ENCODE peak calls at places on chromosomes 12 and 14, in four cellular contexts. C is ovary, B is GM23248, T is mucosa of descending colon. I is an unnamed sample.

GRCh38 chr12:106601548-106601947 is 18.7 kb downstream of the RFX4 start:
- DNase-seq in T (no peak), B (no peak), C (no peak), I (no peak)

GRCh38 chr14:96484391-96484790 is 17.8 kb upstream of the PAPOLA start:
- DNase-seq in C (no peak), T (no peak), B (no peak), I (no peak)

GRCh38 chr14:55505846-55506245 is 65.4 kb upstream of the TBPL2 start:
- DNase-seq in T (no peak), B (no peak), C (no peak), I (no peak)

GRCh38 chr12:72673853-72674252 is 401.7 kb downstream of the TRHDE start:
- DNase-seq in T (no peak), B (no peak), C (no peak), I (no peak)

GRCh38 chr12:15538881-15539280 is 216.6 kb downstream of the PTPRO start:
- DNase-seq in B (peak; percentile 69), C (no peak), T (no peak), I (no peak)

GRCh38 chr12:6961695-6962284 is 8.7 kb downstream of the PHB2 start:
- DNase-seq in T (peak; percentile 87), C (peak; percentile 62), B (peak; percentile 87), I (no peak)

GRCh38 chr14:64510825-64511679 is 6.5 kb downstream of the ZBTB1 start:
- DNase-seq in C (peak; percentile 62), B (peak; percentile 81), T (no peak), I (peak; percentile 54)

GRCh38 chr12:15563683-15564082 is 225.5 kb downstream of the EPS8 start:
- DNase-seq in B (peak; percentile 87), C (no peak), T (no peak), I (no peak)

GRCh38 chr14:78530078-78530477 is 359.9 kb downstream of the NRXN3 start:
- DNase-seq in C (no peak), B (peak; percentile 41), T (no peak), I (no peak)

GRCh38 chr12:75766263-75767160 is 255.1 kb upstream of the KRR1 start:
- DNase-seq in B (peak; percentile 74), T (no peak), C (no peak), I (no peak)

GRCh38 chr12:43758247-43758727 is 303 bp downstream of the PUS7L start:
- DNase-seq in T (peak; percentile 62), C (no peak), B (peak; percentile 71), I (no peak)

GRCh38 chr12:19946549-19946948 is 421.8 kb upstream of the PDE3A start:
- DNase-seq in B (peak; percentile 92), C (no peak), T (no peak), I (peak; percentile 5)

GRCh38 chr12:117547209-117547608 is 185.8 kb upstream of the NOS1 start:
- DNase-seq in B (no peak), C (no peak), T (no peak), I (no peak)

GRCh38 chr12:132907216-132907615 is 19.8 kb upstream of the CHFR start:
- DNase-seq in C (no peak), B (peak; percentile 42), T (no peak), I (no peak)
- H3K9me3 ChIP-seq in C (no peaks in the 10 kb centered on the region), B (no peaks in the 10 kb centered on the region), T (peaks cover 19% of the 10 kb centered on the region), I (peaks cover 15% of the 10 kb centered on the region)

GRCh38 chr12:94641283-94641682 is 9.1 kb downstream of the TMCC3 start:
- DNase-seq in T (no peak), B (no peak), C (no peak), I (no peak)

GRCh38 chr12:94648578-94648977 is 1.8 kb downstream of the TMCC3 start:
- DNase-seq in B (peak; percentile 44), C (no peak), T (no peak), I (no peak)

GRCh38 chr12:94643585-94643984 is 6.8 kb downstream of the TMCC3 start:
- DNase-seq in T (no peak), C (no peak), B (peak; percentile 15), I (no peak)

GRCh38 chr12:94644141-94644575 is 6.2 kb downstream of the TMCC3 start:
- DNase-seq in B (peak; percentile 75), T (no peak), C (no peak), I (peak; percentile 22)

GRCh38 chr12:94644622-94645021 is 5.7 kb downstream of the TMCC3 start:
- DNase-seq in T (no peak), C (no peak), B (peak; percentile 70), I (no peak)
- H3K4me3 ChIP-seq in T (no peak overlapping the region), C (no peak overlapping the region), B (peak overlapping the region; percentile 55), I (no peak overlapping the region)

DNA sequence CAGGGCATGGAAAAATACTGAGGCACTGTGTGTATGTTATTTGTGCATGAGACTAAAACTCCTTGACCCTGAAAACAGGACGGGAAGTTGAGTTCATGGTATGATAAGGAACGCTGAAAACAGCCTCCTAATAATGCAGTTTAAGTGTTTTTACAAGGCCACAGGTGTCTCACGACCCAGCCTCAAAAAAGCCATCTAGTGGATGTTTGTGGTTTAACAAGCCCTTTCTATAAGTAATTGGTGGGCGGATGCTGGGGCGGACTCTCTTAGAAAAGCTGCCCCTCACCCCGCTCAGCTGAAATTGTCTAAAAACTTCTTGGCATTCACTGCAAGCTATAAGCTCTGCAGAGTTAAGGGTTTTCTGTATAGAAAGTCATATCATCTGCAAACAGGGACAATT is 184.5 kb downstream of the NUBPL start:
- DNase-seq in B (no peak), T (no peak), C (no peak), I (no peak)
- H3K9me3 ChIP-seq in B (no peaks in the 10 kb centered on the region), T (peaks cover 35% of the 10 kb centered on the region), C (peaks cover 2% of the 10 kb centered on the region), I (peaks cover 4% of the 10 kb centered on the region)

DNA sequence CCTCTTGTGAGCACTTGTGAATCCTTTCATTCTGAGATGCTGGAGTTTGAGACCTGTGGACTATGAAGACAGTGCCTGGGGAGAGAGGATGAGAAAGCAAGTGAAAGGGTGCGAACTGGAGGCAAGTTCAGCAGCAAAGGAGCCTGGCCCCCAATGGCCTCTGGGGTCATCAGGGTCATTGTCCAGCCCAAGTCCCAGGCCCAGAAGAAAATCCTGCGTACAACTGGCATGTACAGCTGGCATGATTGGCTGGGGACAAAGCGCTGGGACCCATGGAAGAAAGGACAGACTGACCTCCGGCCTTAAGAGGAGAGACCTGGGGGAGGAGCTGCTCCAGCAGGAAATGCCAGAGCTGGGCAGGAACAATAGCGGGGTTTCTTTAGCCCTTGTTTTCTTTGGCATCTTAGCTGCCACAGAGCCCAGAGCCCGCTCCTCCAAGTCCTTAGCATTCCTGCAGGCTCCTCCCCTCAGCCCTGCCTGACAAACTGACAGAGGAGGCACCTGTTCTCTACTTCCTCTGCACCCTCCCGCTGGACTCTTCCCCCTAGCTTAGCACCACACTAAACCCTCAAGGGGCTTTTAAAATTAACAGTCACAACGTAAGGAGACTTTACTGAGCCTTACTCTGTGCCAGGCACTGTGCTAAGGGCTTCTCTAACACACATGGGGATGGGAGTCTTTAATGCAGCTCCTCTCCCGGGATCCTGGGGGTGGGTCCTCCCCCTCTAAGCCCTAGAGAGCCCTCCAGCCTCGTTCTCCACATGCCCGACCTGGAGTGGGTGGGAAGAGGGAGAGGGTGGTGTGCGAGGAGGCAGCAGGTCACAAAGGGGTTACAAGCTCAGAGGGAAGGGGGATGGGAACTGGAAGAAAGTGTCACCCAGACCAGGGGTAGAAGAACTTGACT is 1.9 kb upstream of the AQP5 start:
- DNase-seq in B (no peak), T (no peak), C (no peak), I (no peak)
- H3K4me3 ChIP-seq in B (no peak overlapping the region), T (no peak overlapping the region), C (no peak overlapping the region), I (no peak overlapping the region)

GRCh38 chr12:130468700-130469245 is 131.1 kb downstream of the PIWIL1 start:
- DNase-seq in T (no peak), C (no peak), B (no peak), I (no peak)
- H3K9me3 ChIP-seq in T (peaks cover 9% of the 10 kb centered on the region), C (no peaks in the 10 kb centered on the region), B (no peaks in the 10 kb centered on the region), I (no peaks in the 10 kb centered on the region)

DNA sequence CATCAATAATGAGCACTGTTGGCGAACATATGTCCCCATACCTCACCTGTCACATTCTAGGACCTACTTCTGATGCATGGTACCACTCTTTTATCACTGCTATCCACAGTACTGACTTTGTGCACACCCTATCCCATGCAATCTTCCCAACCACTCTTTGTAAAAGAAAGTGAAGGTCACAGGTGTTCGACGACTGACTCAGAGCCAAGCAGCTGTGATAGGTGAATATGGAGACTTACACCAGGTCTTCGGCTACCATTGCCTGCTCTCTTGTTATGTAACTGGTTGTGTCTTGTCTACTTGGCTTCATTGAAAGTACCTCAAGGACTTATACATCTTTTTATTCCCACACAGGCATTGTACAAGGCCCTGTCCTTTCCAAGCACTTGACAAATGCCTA is 169.0 kb downstream of the ANO2 start:
- DNase-seq in T (no peak), C (no peak), B (no peak), I (no peak)
- H3K4me3 ChIP-seq in T (no peak overlapping the region), C (no peak overlapping the region), B (no peak overlapping the region), I (no peak overlapping the region)

GRCh38 chr12:46916796-46917419 is 91.1 kb upstream of the SLC38A4 start:
- DNase-seq in C (no peak), B (peak; percentile 59), T (no peak), I (no peak)

GRCh38 chr12:46915861-46916260 is 90.1 kb upstream of the SLC38A4 start:
- DNase-seq in B (peak; percentile 84), C (no peak), T (no peak), I (no peak)

GRCh38 chr12:46915082-46915481 is 89.3 kb upstream of the SLC38A4 start:
- DNase-seq in B (peak; percentile 97), T (no peak), C (no peak), I (no peak)

GRCh38 chr12:46910830-46911229 is 85.0 kb upstream of the SLC38A4 start:
- DNase-seq in T (no peak), B (no peak), C (no peak), I (no peak)

GRCh38 chr12:46914336-46914735 is 88.5 kb upstream of the SLC38A4 start:
- DNase-seq in T (no peak), B (no peak), C (no peak), I (no peak)
- H3K9me3 ChIP-seq in T (no peaks in the 10 kb centered on the region), B (peaks cover 4% of the 10 kb centered on the region), C (no peaks in the 10 kb centered on the region), I (no peaks in the 10 kb centered on the region)

GRCh38 chr14:100065942-100066574 is 836 bp downstream of the EVL start:
- DNase-seq in T (peak; percentile 59), C (no peak), B (no peak), I (no peak)
- H3K4me3 ChIP-seq in T (no peak overlapping the region), C (no peak overlapping the region), B (no peak overlapping the region), I (no peak overlapping the region)

GRCh38 chr14:29426083-29426482 is 501.6 kb downstream of the PRKD1 start:
- DNase-seq in B (no peak), C (no peak), T (no peak), I (no peak)
- H3K9me3 ChIP-seq in B (no peaks in the 10 kb centered on the region), C (no peaks in the 10 kb centered on the region), T (peaks cover 3% of the 10 kb centered on the region), I (no peaks in the 10 kb centered on the region)